ENCODE peak calls at places on chromosomes 12 and 14, in nine cellular contexts. One of them, this sample, is unnamed.

GRCh38 chr12:15880721-15881120 is 1.5 kb upstream of the STRAP start:
- DNase-seq in mesendoderm: no peak
- DNase-seq in A549: no peak
- DNase-seq in CD8-positive, alpha-beta memory T cell: no peak
- DNase-seq in mammary epithelial cell: no peak
- DNase-seq in CD4-positive, alpha-beta T cell: no peak
- DNase-seq in tibial nerve: no peak
- DNase-seq in dorsolateral prefrontal cortex: no peak
- DNase-seq in uterus: no peak
- DNase-seq in this sample: no peak

GRCh38 chr12:95723693-95724384 is 66.7 kb downstream of the NTN4 start:
- DNase-seq in mesendoderm: no peak
- DNase-seq in A549: peak
- DNase-seq in CD8-positive, alpha-beta memory T cell: no peak
- DNase-seq in mammary epithelial cell: no peak
- DNase-seq in CD4-positive, alpha-beta T cell: no peak
- DNase-seq in tibial nerve: no peak
- DNase-seq in dorsolateral prefrontal cortex: no peak
- DNase-seq in uterus: no peak
- DNase-seq in this sample: no peak

GRCh38 chr14:35879141-35879648 is 53.1 kb downstream of the BRMS1L start:
- DNase-seq in mesendoderm: no peak
- DNase-seq in A549: no peak
- DNase-seq in CD8-positive, alpha-beta memory T cell: no peak
- DNase-seq in mammary epithelial cell: peak
- DNase-seq in CD4-positive, alpha-beta T cell: no peak
- DNase-seq in tibial nerve: no peak
- DNase-seq in dorsolateral prefrontal cortex: no peak
- DNase-seq in uterus: no peak
- DNase-seq in this sample: no peak

GRCh38 chr12:123363743-123364531 is 710 bp downstream of the SBNO1 start:
- DNase-seq in mesendoderm: peak
- DNase-seq in A549: peak
- DNase-seq in CD8-positive, alpha-beta memory T cell: peak
- DNase-seq in mammary epithelial cell: peak
- DNase-seq in CD4-positive, alpha-beta T cell: no peak
- DNase-seq in tibial nerve: peak
- DNase-seq in dorsolateral prefrontal cortex: no peak
- DNase-seq in uterus: no peak
- DNase-seq in this sample: peak

GRCh38 chr14:81509838-81510452 is 23.7 kb downstream of the SEL1L start:
- DNase-seq in mesendoderm: no peak
- DNase-seq in A549: no peak
- DNase-seq in CD8-positive, alpha-beta memory T cell: no peak
- DNase-seq in mammary epithelial cell: no peak
- DNase-seq in CD4-positive, alpha-beta T cell: no peak
- DNase-seq in tibial nerve: no peak
- DNase-seq in dorsolateral prefrontal cortex: no peak
- DNase-seq in uterus: no peak
- DNase-seq in this sample: no peak

GRCh38 chr14:72404106-72404774 is 472.0 kb downstream of the RGS6 start:
- DNase-seq in mesendoderm: no peak
- DNase-seq in A549: no peak
- DNase-seq in CD8-positive, alpha-beta memory T cell: no peak
- DNase-seq in mammary epithelial cell: no peak
- DNase-seq in CD4-positive, alpha-beta T cell: no peak
- DNase-seq in tibial nerve: no peak
- DNase-seq in dorsolateral prefrontal cortex: no peak
- DNase-seq in uterus: no peak
- DNase-seq in this sample: no peak

GRCh38 chr12:55938826-55939501 is 8.0 kb downstream of the DGKA start:
- DNase-seq in mesendoderm: no peak
- DNase-seq in A549: no peak
- DNase-seq in CD8-positive, alpha-beta memory T cell: no peak
- DNase-seq in mammary epithelial cell: no peak
- DNase-seq in CD4-positive, alpha-beta T cell: no peak
- DNase-seq in tibial nerve: no peak
- DNase-seq in dorsolateral prefrontal cortex: no peak
- DNase-seq in uterus: no peak
- DNase-seq in this sample: no peak

GRCh38 chr12:30908389-30909087 is 18.0 kb upstream of the TSPAN11 start:
- DNase-seq in mesendoderm: no peak
- DNase-seq in A549: no peak
- DNase-seq in CD8-positive, alpha-beta memory T cell: no peak
- DNase-seq in mammary epithelial cell: no peak
- DNase-seq in CD4-positive, alpha-beta T cell: no peak
- DNase-seq in tibial nerve: peak
- DNase-seq in dorsolateral prefrontal cortex: no peak
- DNase-seq in uterus: no peak
- DNase-seq in this sample: no peak

GRCh38 chr12:7060353-7060954 is at the start of gene C1S:
- DNase-seq in mesendoderm: peak
- DNase-seq in A549: peak
- DNase-seq in CD8-positive, alpha-beta memory T cell: no peak
- DNase-seq in mammary epithelial cell: peak
- DNase-seq in CD4-positive, alpha-beta T cell: no peak
- DNase-seq in tibial nerve: peak
- DNase-seq in dorsolateral prefrontal cortex: no peak
- DNase-seq in uterus: peak
- DNase-seq in this sample: peak

GRCh38 chr14:94041551-94042346 is 15.6 kb downstream of the OTUB2 start:
- DNase-seq in mesendoderm: no peak
- DNase-seq in A549: no peak
- DNase-seq in CD8-positive, alpha-beta memory T cell: no peak
- DNase-seq in mammary epithelial cell: no peak
- DNase-seq in CD4-positive, alpha-beta T cell: no peak
- DNase-seq in tibial nerve: no peak
- DNase-seq in dorsolateral prefrontal cortex: no peak
- DNase-seq in uterus: no peak
- DNase-seq in this sample: peak

DNA sequence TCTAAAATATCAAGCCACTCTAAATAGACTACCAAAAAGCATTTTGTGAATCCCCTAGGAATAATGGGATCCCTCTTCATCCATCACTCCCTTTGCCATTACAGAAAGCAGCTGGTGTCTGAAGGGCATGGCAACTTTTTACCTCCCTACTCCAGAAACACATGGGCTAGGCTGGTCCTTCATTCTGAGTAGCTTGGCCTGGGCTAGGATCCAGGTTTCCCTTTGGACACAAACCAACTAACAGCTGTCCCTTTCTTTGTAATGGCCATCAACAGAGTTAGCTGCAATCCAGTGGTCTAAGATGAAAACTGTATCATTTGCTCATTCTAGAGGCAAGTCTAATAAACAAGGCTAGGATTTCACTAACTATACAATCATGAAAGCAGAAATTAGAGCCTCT is 7.4 kb downstream of the GRIN2B start:
- DNase-seq in mesendoderm: no peak
- DNase-seq in A549: no peak
- DNase-seq in CD8-positive, alpha-beta memory T cell: no peak
- DNase-seq in mammary epithelial cell: no peak
- DNase-seq in CD4-positive, alpha-beta T cell: no peak
- DNase-seq in tibial nerve: no peak
- DNase-seq in dorsolateral prefrontal cortex: no peak
- DNase-seq in uterus: no peak
- DNase-seq in this sample: no peak
- H3K27ac ChIP-seq in mesendoderm: no peak
- H3K27ac ChIP-seq in A549: no peak
- H3K27ac ChIP-seq in CD8-positive, alpha-beta memory T cell: no peak
- H3K27ac ChIP-seq in mammary epithelial cell: no peak
- H3K27ac ChIP-seq in CD4-positive, alpha-beta T cell: no peak
- H3K27ac ChIP-seq in tibial nerve: no peak
- H3K27ac ChIP-seq in dorsolateral prefrontal cortex: no peak
- H3K27ac ChIP-seq in uterus: no peak
- H3K27ac ChIP-seq in this sample: no peak

DNA sequence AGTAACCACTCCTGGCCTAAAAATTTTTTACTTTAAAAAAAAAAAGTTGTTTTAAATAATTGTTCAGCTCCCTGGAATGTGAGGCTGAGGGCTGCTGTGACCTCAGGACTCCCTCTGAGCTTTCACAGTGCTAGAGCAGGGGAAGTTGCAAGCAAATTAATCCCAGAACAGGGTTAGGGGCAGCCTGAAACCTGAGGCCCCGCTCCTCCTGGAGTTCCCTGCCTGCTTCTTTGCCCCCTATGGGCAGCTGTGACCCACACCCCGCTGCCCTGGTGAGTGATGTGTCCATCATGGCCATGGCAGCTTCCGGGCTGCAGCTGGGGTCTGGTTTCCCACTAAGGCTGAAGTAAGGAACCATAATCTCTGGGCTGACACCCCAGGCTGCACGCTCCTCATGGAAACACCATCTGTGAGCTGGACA is 9.5 kb downstream of the RITA1 start:
- DNase-seq in mesendoderm: no peak
- DNase-seq in A549: no peak
- DNase-seq in CD8-positive, alpha-beta memory T cell: no peak
- DNase-seq in mammary epithelial cell: no peak
- DNase-seq in CD4-positive, alpha-beta T cell: no peak
- DNase-seq in tibial nerve: no peak
- DNase-seq in dorsolateral prefrontal cortex: no peak
- DNase-seq in uterus: no peak
- DNase-seq in this sample: no peak
- H3K27ac ChIP-seq in mesendoderm: no peak
- H3K27ac ChIP-seq in A549: peak
- H3K27ac ChIP-seq in CD8-positive, alpha-beta memory T cell: no peak
- H3K27ac ChIP-seq in mammary epithelial cell: no peak
- H3K27ac ChIP-seq in CD4-positive, alpha-beta T cell: no peak
- H3K27ac ChIP-seq in tibial nerve: no peak
- H3K27ac ChIP-seq in dorsolateral prefrontal cortex: no peak
- H3K27ac ChIP-seq in uterus: peak
- H3K27ac ChIP-seq in this sample: no peak

GRCh38 chr14:76500480-76500879 is 124.5 kb downstream of the ESRRB start:
- DNase-seq in mesendoderm: no peak
- DNase-seq in A549: no peak
- DNase-seq in CD8-positive, alpha-beta memory T cell: no peak
- DNase-seq in mammary epithelial cell: no peak
- DNase-seq in CD4-positive, alpha-beta T cell: no peak
- DNase-seq in tibial nerve: no peak
- DNase-seq in dorsolateral prefrontal cortex: no peak
- DNase-seq in uterus: no peak
- DNase-seq in this sample: no peak
- H3K27ac ChIP-seq in mesendoderm: no peak
- H3K27ac ChIP-seq in A549: no peak
- H3K27ac ChIP-seq in CD8-positive, alpha-beta memory T cell: no peak
- H3K27ac ChIP-seq in mammary epithelial cell: no peak
- H3K27ac ChIP-seq in CD4-positive, alpha-beta T cell: no peak
- H3K27ac ChIP-seq in tibial nerve: no peak
- H3K27ac ChIP-seq in dorsolateral prefrontal cortex: no peak
- H3K27ac ChIP-seq in uterus: no peak
- H3K27ac ChIP-seq in this sample: no peak

GRCh38 chr12:116818948-116819832 is 62.1 kb downstream of the HRK start:
- DNase-seq in mesendoderm: peak
- DNase-seq in A549: peak
- DNase-seq in CD8-positive, alpha-beta memory T cell: peak
- DNase-seq in mammary epithelial cell: peak
- DNase-seq in CD4-positive, alpha-beta T cell: peak
- DNase-seq in tibial nerve: peak
- DNase-seq in dorsolateral prefrontal cortex: peak
- DNase-seq in uterus: peak
- DNase-seq in this sample: peak

GRCh38 chr12:116813271-116814041 is 67.8 kb downstream of the HRK start:
- DNase-seq in mesendoderm: no peak
- DNase-seq in A549: no peak
- DNase-seq in CD8-positive, alpha-beta memory T cell: no peak
- DNase-seq in mammary epithelial cell: peak
- DNase-seq in CD4-positive, alpha-beta T cell: no peak
- DNase-seq in tibial nerve: no peak
- DNase-seq in dorsolateral prefrontal cortex: no peak
- DNase-seq in uterus: no peak
- DNase-seq in this sample: no peak

GRCh38 chr12:116820077-116820656 is 61.1 kb downstream of the HRK start:
- DNase-seq in mesendoderm: no peak
- DNase-seq in A549: no peak
- DNase-seq in CD8-positive, alpha-beta memory T cell: no peak
- DNase-seq in mammary epithelial cell: no peak
- DNase-seq in CD4-positive, alpha-beta T cell: no peak
- DNase-seq in tibial nerve: no peak
- DNase-seq in dorsolateral prefrontal cortex: no peak
- DNase-seq in uterus: no peak
- DNase-seq in this sample: no peak

GRCh38 chr12:116821291-116821690 is 60.0 kb downstream of the HRK start:
- DNase-seq in mesendoderm: no peak
- DNase-seq in A549: no peak
- DNase-seq in CD8-positive, alpha-beta memory T cell: no peak
- DNase-seq in mammary epithelial cell: no peak
- DNase-seq in CD4-positive, alpha-beta T cell: no peak
- DNase-seq in tibial nerve: no peak
- DNase-seq in dorsolateral prefrontal cortex: no peak
- DNase-seq in uterus: no peak
- DNase-seq in this sample: peak

DNA sequence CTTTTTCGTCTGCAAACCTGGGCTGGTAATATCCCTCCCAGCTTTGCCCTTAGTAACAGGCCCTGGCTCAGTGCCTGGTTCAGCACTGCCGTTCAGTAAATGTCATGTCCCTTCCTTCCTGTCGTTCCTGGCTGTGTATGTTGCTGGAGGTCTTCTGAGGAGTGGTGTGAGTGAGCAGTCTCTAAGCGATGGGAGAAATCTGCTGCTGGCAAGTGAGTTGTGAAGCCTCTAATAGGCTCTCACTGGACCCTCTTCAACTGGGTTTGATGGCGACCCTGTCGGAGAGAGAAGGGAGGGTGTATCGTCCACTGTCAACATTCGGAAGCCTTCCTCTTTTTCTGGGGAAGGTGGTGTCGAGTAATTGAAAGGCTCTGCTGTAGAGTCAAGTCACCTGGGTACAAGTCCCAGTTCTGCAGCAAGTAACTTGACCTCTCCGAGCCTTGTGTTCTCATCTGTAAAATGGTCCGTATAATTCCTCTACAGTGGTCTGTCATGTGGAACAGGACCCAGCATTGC is 62.8 kb downstream of the HRK start:
- DNase-seq in mesendoderm: no peak
- DNase-seq in A549: no peak
- DNase-seq in CD8-positive, alpha-beta memory T cell: no peak
- DNase-seq in mammary epithelial cell: no peak
- DNase-seq in CD4-positive, alpha-beta T cell: no peak
- DNase-seq in tibial nerve: peak
- DNase-seq in dorsolateral prefrontal cortex: no peak
- DNase-seq in uterus: peak
- DNase-seq in this sample: peak
- H3K27ac ChIP-seq in mesendoderm: peak
- H3K27ac ChIP-seq in A549: peak
- H3K27ac ChIP-seq in CD8-positive, alpha-beta memory T cell: peak
- H3K27ac ChIP-seq in mammary epithelial cell: no peak
- H3K27ac ChIP-seq in CD4-positive, alpha-beta T cell: peak
- H3K27ac ChIP-seq in tibial nerve: peak
- H3K27ac ChIP-seq in dorsolateral prefrontal cortex: peak
- H3K27ac ChIP-seq in uterus: peak
- H3K27ac ChIP-seq in this sample: peak

This sample was measured in upper lobe of left lung.